ENCODE peak calls at places on chromosomes 2 and 18, in six cellular contexts. G, P, M, R, D and K are unnamed samples.

GRCh38 chr18:10089881-10090280 is 176.1 kb downstream of the VAPA start:
- DNase-seq in G (no peak), P (no peak), M (no peak), R (no peak), D (no peak), K (no peak)

GRCh38 chr2:203440671-203441070 is 94.4 kb downstream of the RAPH1 start:
- DNase-seq in G (no peak), P (no peak), M (no peak), R (no peak), D (no peak), K (no peak)

GRCh38 chr2:33011941-33012340 is 65.2 kb downstream of the LTBP1 start:
- DNase-seq in G (no peak), P (no peak), M (no peak), R (no peak), D (no peak), K (peak; percentile 47)

GRCh38 chr2:7819860-7820259 is 862.0 kb upstream of the ID2 start:
- DNase-seq in G (no peak), P (no peak), M (no peak), R (no peak), D (no peak), K (no peak)

GRCh38 chr2:234496442-234496834 is 443 bp downstream of the ARL4C start:
- DNase-seq in G (no peak), P (no peak), M (no peak), R (peak; percentile 81), D (no peak), K (peak; percentile 44)

GRCh38 chr2:224219781-224220180 is 180.7 kb upstream of the SERPINE2 start:
- DNase-seq in G (no peak), P (no peak), M (no peak), R (no peak), D (no peak), K (no peak)

GRCh38 chr2:7405861-7406715 is 488.9 kb downstream of the RNF144A start:
- DNase-seq in G (no peak), P (no peak), M (no peak), R (no peak), D (no peak), K (no peak)

GRCh38 chr18:45527891-45528290 is 87.4 kb upstream of the SLC14A2 start:
- DNase-seq in G (no peak), P (no peak), M (no peak), R (no peak), D (no peak), K (no peak)

GRCh38 chr2:181411105-181411849 is 45.9 kb upstream of the ITGA4 start:
- DNase-seq in G (peak; percentile 18), P (no peak), M (no peak), R (no peak), D (no peak), K (peak; percentile 99)

GRCh38 chr2:110126086-110126773 is 10.6 kb upstream of the MALL start:
- DNase-seq in G (no peak), P (no peak), M (no peak), R (no peak), D (no peak), K (no peak)

GRCh38 chr2:201847483-201847882 is 41.1 kb downstream of the CDK15 start:
- DNase-seq in G (no peak), P (no peak), M (no peak), R (no peak), D (no peak), K (no peak)

GRCh38 chr18:47586418-47586817 is 335.0 kb upstream of the SKOR2 start:
- DNase-seq in G (no peak), P (no peak), M (no peak), R (no peak), D (no peak), K (no peak)
- H3K4me1 ChIP-seq in G (peaks cover 1% of the 10 kb centered on the region), P (no peaks in the 10 kb centered on the region), M (no peaks in the 10 kb centered on the region), R (no peaks in the 10 kb centered on the region), D (no peaks in the 10 kb centered on the region), K (no peaks in the 10 kb centered on the region)

DNA sequence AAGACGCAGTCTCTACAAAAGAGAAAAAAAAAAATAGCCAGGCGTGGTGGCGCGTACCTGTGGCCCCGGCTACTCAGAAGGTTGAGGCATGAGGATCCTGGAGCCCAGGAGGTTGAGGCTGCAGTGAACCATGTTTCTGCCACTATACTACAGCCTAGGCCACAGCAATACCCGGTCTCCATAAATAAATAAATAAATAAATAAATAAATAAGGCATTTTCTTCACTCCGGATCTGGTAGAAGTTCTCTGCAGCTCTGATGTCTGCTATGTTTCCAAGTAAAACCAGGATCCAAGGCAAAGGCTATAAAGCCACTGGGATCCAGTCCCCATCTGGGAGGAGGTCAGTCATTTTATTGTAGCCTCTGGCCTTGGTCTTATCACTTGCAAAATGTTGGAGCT is 15.5 kb downstream of the NFE2L2 start:
- DNase-seq in G (no peak), P (no peak), M (no peak), R (no peak), D (no peak), K (no peak)
- H3K4me1 ChIP-seq in G (no peaks in the 10 kb centered on the region), P (peaks cover 93% of the 10 kb centered on the region), M (peaks cover 95% of the 10 kb centered on the region), R (peaks cover 74% of the 10 kb centered on the region), D (peaks cover 22% of the 10 kb centered on the region), K (peaks cover 13% of the 10 kb centered on the region)

GRCh38 chr18:34122724-34123334 is 101.9 kb downstream of the NOL4 start:
- DNase-seq in G (no peak), P (peak; percentile 12), M (no peak), R (peak; percentile 29), D (no peak), K (peak; percentile 7)

GRCh38 chr18:34115409-34116081 is 109.2 kb downstream of the NOL4 start:
- DNase-seq in G (no peak), P (no peak), M (no peak), R (no peak), D (no peak), K (peak; percentile 27)

GRCh38 chr18:34121157-34121807 is 103.4 kb downstream of the NOL4 start:
- DNase-seq in G (no peak), P (no peak), M (no peak), R (no peak), D (no peak), K (peak; percentile 3)

GRCh38 chr18:34117319-34117718 is 107.4 kb downstream of the NOL4 start:
- DNase-seq in G (no peak), P (no peak), M (no peak), R (no peak), D (no peak), K (peak; percentile 13)

GRCh38 chr18:34120294-34120693 is 104.4 kb downstream of the NOL4 start:
- DNase-seq in G (no peak), P (no peak), M (no peak), R (no peak), D (no peak), K (no peak)
- H3K4me1 ChIP-seq in G (no peaks in the 10 kb centered on the region), P (no peaks in the 10 kb centered on the region), M (no peaks in the 10 kb centered on the region), R (no peaks in the 10 kb centered on the region), D (no peaks in the 10 kb centered on the region), K (peaks cover 18% of the 10 kb centered on the region)

GRCh38 chr2:55010915-55011314 is 39.3 kb downstream of the RTN4 start:
- DNase-seq in G (no peak), P (peak; percentile 63), M (no peak), R (no peak), D (no peak), K (no peak)

GRCh38 chr2:55010149-55010591 is 40.1 kb downstream of the RTN4 start:
- DNase-seq in G (no peak), P (peak; percentile 82), M (peak; percentile 70), R (peak; percentile 82), D (no peak), K (no peak)

GRCh38 chr2:55012648-55013484 is 37.4 kb downstream of the RTN4 start:
- DNase-seq in G (no peak), P (no peak), M (no peak), R (no peak), D (no peak), K (no peak)

GRCh38 chr2:55013936-55014335 is 36.3 kb downstream of the RTN4 start:
- DNase-seq in G (no peak), P (no peak), M (no peak), R (no peak), D (no peak), K (no peak)

DNA sequence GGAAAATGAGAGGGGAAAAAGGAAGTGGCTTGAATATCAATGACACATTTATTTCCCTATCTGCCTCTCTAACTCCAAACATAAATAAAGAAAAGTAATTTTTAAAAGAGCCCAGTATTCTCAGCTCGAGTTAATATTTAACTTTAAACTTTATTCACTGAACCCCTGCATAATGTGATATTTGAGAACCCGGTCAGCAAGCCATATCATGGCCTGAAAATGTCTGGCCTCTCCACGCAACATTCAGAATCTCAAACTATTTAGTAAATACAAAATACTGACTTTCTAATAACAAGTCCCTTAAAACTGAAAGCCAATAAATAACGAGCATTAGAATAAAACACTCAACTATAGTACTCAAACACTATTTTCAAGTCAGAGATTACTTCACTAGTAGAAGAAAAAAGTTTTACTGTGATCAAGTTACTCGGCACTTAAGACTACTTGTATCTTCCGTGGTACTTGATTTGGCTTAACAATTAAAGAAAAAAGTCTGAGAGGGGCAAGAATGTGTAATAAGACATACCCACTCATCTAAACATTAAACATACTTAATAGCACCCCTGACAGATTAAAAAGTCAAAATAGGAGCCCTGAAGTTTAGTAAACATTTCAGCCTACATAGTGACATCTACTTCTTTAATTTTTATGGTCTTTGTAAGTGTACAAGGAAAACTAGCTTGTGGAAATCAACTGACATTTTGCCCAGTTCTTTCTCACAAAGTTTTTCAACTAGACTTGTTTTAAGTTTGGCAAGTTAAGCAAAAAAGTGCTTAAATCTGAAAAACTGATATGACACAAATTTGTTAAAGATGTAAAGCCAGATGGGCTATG is 38.3 kb downstream of the RTN4 start:
- DNase-seq in G (no peak), P (no peak), M (no peak), R (no peak), D (no peak), K (no peak)
- H3K4me1 ChIP-seq in G (peaks cover 5% of the 10 kb centered on the region), P (peaks cover 56% of the 10 kb centered on the region), M (peaks cover 38% of the 10 kb centered on the region), R (peaks cover 48% of the 10 kb centered on the region), D (peaks cover 4% of the 10 kb centered on the region), K (peaks cover 10% of the 10 kb centered on the region)

GRCh38 chr2:28267282-28267681 is 125.4 kb upstream of the FOSL2 start:
- DNase-seq in G (no peak), P (no peak), M (no peak), R (no peak), D (no peak), K (no peak)
- H3K4me1 ChIP-seq in G (no peaks in the 10 kb centered on the region), P (peaks cover 12% of the 10 kb centered on the region), M (peaks cover 24% of the 10 kb centered on the region), R (peaks cover 9% of the 10 kb centered on the region), D (no peaks in the 10 kb centered on the region), K (peaks cover 26% of the 10 kb centered on the region)

GRCh38 chr2:241797441-241798080 is 11.4 kb upstream of the NEU4 start:
- DNase-seq in G (no peak), P (peak; percentile 6), M (peak; percentile 43), R (no peak), D (no peak), K (no peak)
- H3K4me1 ChIP-seq in G (peaks cover 2% of the 10 kb centered on the region), P (no peaks in the 10 kb centered on the region), M (no peaks in the 10 kb centered on the region), R (no peaks in the 10 kb centered on the region), D (no peaks in the 10 kb centered on the region), K (no peaks in the 10 kb centered on the region)

DNA sequence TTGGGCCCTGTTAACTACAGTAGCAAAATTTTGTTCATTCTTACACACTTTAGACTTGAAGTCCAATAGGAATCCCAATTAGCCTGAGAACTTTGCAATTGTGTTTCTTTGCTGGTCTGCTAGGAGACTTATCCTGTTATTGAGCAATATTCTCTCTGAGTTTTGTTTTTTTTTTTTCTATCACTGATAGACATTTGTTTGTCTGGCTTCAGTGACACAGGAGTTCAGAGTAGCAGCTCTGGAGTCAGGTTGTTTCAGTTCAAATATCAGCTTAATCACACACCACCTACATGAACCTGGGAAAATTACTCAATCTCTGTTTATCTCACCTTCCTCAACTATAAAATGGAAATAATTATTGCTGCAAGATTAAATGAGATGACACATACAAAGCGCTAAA is 360.2 kb upstream of the POU3F3 start:
- DNase-seq in G (no peak), P (no peak), M (no peak), R (no peak), D (no peak), K (no peak)
- H3K4me1 ChIP-seq in G (no peaks in the 10 kb centered on the region), P (no peaks in the 10 kb centered on the region), M (no peaks in the 10 kb centered on the region), R (no peaks in the 10 kb centered on the region), D (no peaks in the 10 kb centered on the region), K (no peaks in the 10 kb centered on the region)